ENCODE peak calls at places on chromosomes 11 and 22, in eight cellular contexts. R is Caco-2, A is AG04450, F is uterus, T is cardiac fibroblast, C is HFFc6, W is psoas muscle, X is GM10248. O is an unnamed sample.

GRCh38 chr22:38033522-38034277 is 23.5 kb upstream of the PICK1 start:
- DNase-seq in R (no peak), W (no peak), F (no peak), X (no peak), C (no peak), T (no peak), A (no peak), O (no peak)

GRCh38 chr11:61785837-61786402 is 6.5 kb downstream of the TMEM258 start:
- DNase-seq in W (no peak), R (no peak), C (no peak), F (no peak), A (no peak), X (no peak), T (no peak), O (peak; percentile 34)

GRCh38 chr11:107040447-107041444 is 22.5 kb upstream of the GUCY1A2 start:
- DNase-seq in R (no peak), W (no peak), X (no peak), T (peak; percentile 85), A (no peak), F (no peak), C (peak; percentile 69), O (no peak)

GRCh38 chr22:30243671-30244465 is 2.7 kb downstream of the LIF start:
- DNase-seq in X (no peak), W (no peak), C (no peak), F (no peak), R (no peak), T (no peak), A (no peak), O (no peak)

GRCh38 chr11:32366671-32367070 is 68.7 kb downstream of the WT1 start:
- DNase-seq in X (no peak), W (no peak), A (no peak), T (peak; percentile 62), C (no peak), F (no peak), R (no peak), O (no peak)

GRCh38 chr11:33732176-33732575 is 4.0 kb downstream of the CD59 start:
- DNase-seq in W (no peak), R (no peak), A (no peak), T (peak; percentile 28), X (no peak), C (no peak), F (no peak), O (no peak)

GRCh38 chr11:90747057-90747456 is 524.2 kb upstream of the CHORDC1 start:
- DNase-seq in A (no peak), W (no peak), T (peak; percentile 94), X (no peak), F (no peak), R (no peak), C (no peak), O (no peak)

GRCh38 chr22:45170001-45170466 is 6.3 kb downstream of the NUP50 start:
- DNase-seq in T (no peak), W (no peak), C (no peak), A (no peak), X (no peak), R (peak; percentile 82), F (no peak), O (no peak)

GRCh38 chr22:39994566-39995345 is at the start of gene FAM83F:
- DNase-seq in T (no peak), A (no peak), W (no peak), R (peak; percentile 76), F (no peak), X (peak; percentile 58), C (no peak), O (peak; percentile 81)

GRCh38 chr11:67053896-67054850 is 2.5 kb upstream of the RHOD start:
- DNase-seq in X (peak; percentile 84), F (peak; percentile 28), A (no peak), R (peak; percentile 83), C (peak; percentile 24), W (peak; percentile 49), T (peak; percentile 87), O (peak; percentile 87)

GRCh38 chr11:64357904-64358535 is 942 bp upstream of the RPS6KA4 start:
- DNase-seq in C (no peak), W (no peak), R (peak; percentile 74), A (no peak), T (peak; percentile 21), X (no peak), F (no peak), O (no peak)

GRCh38 chr11:65918211-65919150 is at the start of gene C11orf68:
- DNase-seq in W (no peak), F (peak; percentile 56), R (no peak), C (no peak), X (no peak), T (peak; percentile 47), A (no peak), O (no peak)

GRCh38 chr11:46489668-46490560 is 98.3 kb upstream of the CHRM4 start:
- DNase-seq in T (peak; percentile 65), X (peak; percentile 55), C (peak; percentile 39), R (peak; percentile 56), F (no peak), A (peak; percentile 20), W (no peak), O (peak; percentile 43)

GRCh38 chr11:119505861-119506260 is 82.9 kb upstream of the THY1 start:
- DNase-seq in X (no peak), R (no peak), F (no peak), W (no peak), C (no peak), T (no peak), A (no peak), O (no peak)

GRCh38 chr11:121291896-121292502 is 572 bp upstream of the SC5D start:
- DNase-seq in F (no peak), R (no peak), X (peak; percentile 39), W (no peak), T (no peak), A (no peak), C (no peak), O (peak; percentile 23)

GRCh38 chr22:46281866-46282678 is 14.3 kb downstream of the TTC38 start:
- DNase-seq in R (no peak), C (no peak), A (no peak), W (no peak), X (no peak), F (no peak), T (no peak), O (no peak)

GRCh38 chr22:28019360-28019759 is 100.3 kb upstream of the PITPNB start:
- DNase-seq in R (peak; percentile 15), W (peak; percentile 78), A (no peak), T (peak; percentile 3), C (peak; percentile 25), X (no peak), F (peak; percentile 13), O (no peak)

GRCh38 chr11:57466680-57467079 is 6.4 kb downstream of the RTN4RL2 start:
- DNase-seq in A (no peak), F (no peak), T (no peak), C (no peak), W (no peak), R (no peak), X (no peak), O (no peak)

GRCh38 chr11:45025716-45026492 is 75.2 kb upstream of the TP53I11 start:
- DNase-seq in F (peak; percentile 37), C (no peak), T (peak; percentile 71), A (no peak), R (no peak), X (peak; percentile 26), W (peak; percentile 66), O (no peak)

GRCh38 chr11:10891321-10891720 is 33.5 kb upstream of the ZBED5 start:
- DNase-seq in C (no peak), A (no peak), W (no peak), F (no peak), T (no peak), R (no peak), X (no peak), O (no peak)

GRCh38 chr11:10894666-10895065 is 36.8 kb upstream of the ZBED5 start:
- DNase-seq in C (no peak), R (no peak), F (no peak), T (no peak), A (no peak), W (no peak), X (no peak), O (no peak)

GRCh38 chr11:10895285-10895684 is 37.4 kb upstream of the ZBED5 start:
- DNase-seq in T (no peak), A (no peak), F (no peak), C (no peak), W (no peak), X (no peak), R (no peak), O (no peak)

GRCh38 chr11:10892250-10892649 is 34.4 kb upstream of the ZBED5 start:
- DNase-seq in C (no peak), A (no peak), X (no peak), F (no peak), W (no peak), R (no peak), T (no peak), O (no peak)

DNA sequence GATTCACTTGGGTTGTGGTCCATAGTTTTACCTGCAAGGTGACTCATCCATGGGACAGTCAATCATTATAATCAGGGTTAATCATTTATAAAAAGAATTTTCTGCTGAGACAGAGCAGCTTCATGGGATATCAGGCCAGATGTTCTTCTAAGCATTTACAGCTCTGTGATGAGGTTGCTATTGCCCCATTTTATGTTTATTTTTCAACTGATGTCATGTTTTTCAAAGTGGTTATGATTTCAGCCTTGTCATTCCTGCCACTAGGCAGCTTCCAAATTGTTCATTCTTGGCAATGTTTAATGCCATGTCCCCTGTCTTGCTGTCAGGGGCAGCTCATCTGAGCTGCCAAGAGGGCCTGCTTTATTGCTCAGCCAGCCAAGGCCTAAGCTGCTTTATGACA is 35.9 kb upstream of the ZBED5 start:
- DNase-seq in A (peak; percentile 62), F (no peak), C (peak; percentile 41), R (peak; percentile 63), T (peak; percentile 80), X (no peak), W (no peak), O (no peak)
- TF ChIP-seq CTCF in A (peak; percentile 62), F (no peak), C (peak; percentile 62), R (peak; percentile 52), T (peak; percentile 43), X (no peak), W (peak; percentile 35), O (no peak)

GRCh38 chr22:23753371-23753770 is 854 bp downstream of the VPREB3 start:
- DNase-seq in T (no peak), F (no peak), W (no peak), X (no peak), A (no peak), R (no peak), C (no peak), O (no peak)
- TF ChIP-seq CTCF in T (no peak), F (no peak), W (no peak), X (no peak), A (no peak), R (no peak), C (no peak), O (no peak)

GRCh38 chr22:25661067-25661466 is 80.9 kb upstream of the MYO18B start:
- DNase-seq in T (peak; percentile 12), R (no peak), F (no peak), A (no peak), W (no peak), C (no peak), X (no peak), O (no peak)
- TF ChIP-seq CTCF in T (no peak), R (no peak), F (no peak), A (no peak), W (no peak), C (no peak), X (no peak), O (no peak)

DNA sequence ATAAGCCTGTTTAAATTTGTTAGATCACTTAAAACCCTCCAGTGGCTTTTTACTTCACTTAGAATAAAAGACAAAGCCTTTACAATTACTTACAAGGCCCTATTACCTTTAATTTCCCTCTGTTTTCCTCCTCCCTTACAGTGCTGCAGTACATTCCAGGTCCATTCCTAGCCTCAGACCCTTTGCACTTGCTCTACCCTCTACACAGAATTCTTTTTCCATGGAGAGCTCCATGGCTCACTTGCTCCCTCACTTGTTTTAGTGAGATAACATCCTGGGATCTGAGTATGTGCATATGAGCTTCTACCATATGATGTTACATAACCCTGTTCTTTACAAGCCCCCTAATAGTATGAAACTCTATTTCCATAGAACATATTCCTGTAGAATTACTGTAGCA is 24.4 kb downstream of the ZNF214 start:
- DNase-seq in W (no peak), T (no peak), R (no peak), F (no peak), X (no peak), A (no peak), C (no peak), O (no peak)
- TF ChIP-seq CTCF in W (no peak), T (no peak), R (peak; percentile 2), F (no peak), X (no peak), A (peak; percentile 5), C (no peak), O (no peak)